ENCODE peak calls at places on chromosomes 16 and 17, in seven cellular contexts. Q, J, F, X, Z, Y and G are unnamed samples.

GRCh38 chr17:81510798-81511549 is 1.6 kb downstream of the ACTG1 start:
- DNase-seq in Q (peak), J (no peak), F (peak), X (no peak), Z (no peak), Y (no peak), G (no peak)

GRCh38 chr16:12627394-12627793 is 176.3 kb downstream of the CPPED1 start:
- DNase-seq in Q (no peak), J (no peak), F (no peak), X (no peak), Z (no peak), Y (no peak), G (no peak)

GRCh38 chr17:77400445-77400870 is 259.7 kb downstream of the SEC14L1 start:
- DNase-seq in Q (no peak), J (no peak), F (no peak), X (no peak), Z (no peak), Y (no peak), G (no peak)

GRCh38 chr17:58247511-58248363 is 9.4 kb downstream of the LPO start:
- DNase-seq in Q (no peak), J (no peak), F (no peak), X (no peak), Z (no peak), Y (no peak), G (no peak)

GRCh38 chr16:53094013-53094630 is 39.3 kb downstream of the CHD9 start:
- DNase-seq in Q (peak), J (peak), F (no peak), X (no peak), Z (peak), Y (no peak), G (no peak)

GRCh38 chr16:31402687-31403086 is 9.6 kb downstream of the ITGAD start:
- DNase-seq in Q (no peak), J (no peak), F (no peak), X (no peak), Z (no peak), Y (no peak), G (no peak)

GRCh38 chr17:42608692-42609181 is 437 bp downstream of the RETREG3 start:
- DNase-seq in Q (peak), J (peak), F (peak), X (no peak), Z (no peak), Y (no peak), G (no peak)

GRCh38 chr16:73739049-73739769 is 557.4 kb upstream of the PSMD7 start:
- DNase-seq in Q (no peak), J (no peak), F (no peak), X (no peak), Z (no peak), Y (no peak), G (no peak)

GRCh38 chr16:75130150-75130771 is 13.7 kb upstream of the LDHD start:
- DNase-seq in Q (no peak), J (no peak), F (no peak), X (no peak), Z (no peak), Y (no peak), G (no peak)

GRCh38 chr16:58409316-58409973 is 17.2 kb downstream of the GINS3 start:
- DNase-seq in Q (peak), J (peak), F (peak), X (peak), Z (peak), Y (peak), G (no peak)

GRCh38 chr16:66334856-66335255 is 31.6 kb upstream of the CDH5 start:
- DNase-seq in Q (no peak), J (no peak), F (no peak), X (no peak), Z (no peak), Y (no peak), G (no peak)

GRCh38 chr17:70945386-70945785 is 776.1 kb downstream of the KCNJ2 start:
- DNase-seq in Q (peak), J (no peak), F (peak), X (no peak), Z (no peak), Y (no peak), G (no peak)

GRCh38 chr17:31908386-31908785 is 6.9 kb upstream of the UTP6 start:
- DNase-seq in Q (no peak), J (no peak), F (no peak), X (no peak), Z (no peak), Y (no peak), G (no peak)

GRCh38 chr16:72474511-72475123 is 302.7 kb upstream of the PMFBP1 start:
- DNase-seq in Q (peak), J (no peak), F (peak), X (no peak), Z (no peak), Y (no peak), G (no peak)

GRCh38 chr17:82238562-82239201 is 9.8 kb downstream of the SLC16A3 start:
- DNase-seq in Q (peak), J (peak), F (peak), X (no peak), Z (peak), Y (peak), G (no peak)

GRCh38 chr17:79085154-79085920 is 10.7 kb downstream of the ENGASE start:
- DNase-seq in Q (no peak), J (no peak), F (no peak), X (no peak), Z (no peak), Y (no peak), G (no peak)

GRCh38 chr16:86869288-86870022 is 291.1 kb downstream of the FOXL1 start:
- DNase-seq in Q (no peak), J (no peak), F (no peak), X (no peak), Z (no peak), Y (no peak), G (no peak)

GRCh38 chr16:1534021-1535020 is 855 bp downstream of the TMEM204 start:
- DNase-seq in Q (peak), J (no peak), F (peak), X (no peak), Z (no peak), Y (no peak), G (no peak)

GRCh38 chr17:32266389-32267269 is 997 bp downstream of the RHBDL3 start:
- DNase-seq in Q (no peak), J (no peak), F (no peak), X (no peak), Z (no peak), Y (no peak), G (peak)

GRCh38 chr17:71938340-71939010 is 182.3 kb upstream of the SOX9 start:
- DNase-seq in Q (no peak), J (no peak), F (no peak), X (no peak), Z (no peak), Y (no peak), G (no peak)

GRCh38 chr16:51577621-51578303 is 426.7 kb upstream of the SALL1 start:
- DNase-seq in Q (peak), J (no peak), F (peak), X (no peak), Z (no peak), Y (no peak), G (no peak)

GRCh38 chr16:72241930-72242329 is 70.0 kb upstream of the PMFBP1 start:
- DNase-seq in Q (peak), J (no peak), F (peak), X (peak), Z (no peak), Y (no peak), G (no peak)

GRCh38 chr17:78040561-78041400 is 82.3 kb downstream of the TNRC6C start:
- DNase-seq in Q (peak), J (peak), F (peak), X (no peak), Z (peak), Y (no peak), G (no peak)

GRCh38 chr17:40225151-40225550 is 6.0 kb downstream of the WIPF2 start:
- DNase-seq in Q (no peak), J (no peak), F (no peak), X (no peak), Z (no peak), Y (no peak), G (no peak)

GRCh38 chr17:63622571-63623390 is 564 bp downstream of the MAP3K3 start:
- DNase-seq in Q (peak), J (peak), F (peak), X (no peak), Z (peak), Y (peak), G (peak)

GRCh38 chr16:81535679-81536360 is 91.2 kb downstream of the CMIP start:
- DNase-seq in Q (no peak), J (no peak), F (no peak), X (no peak), Z (no peak), Y (no peak), G (no peak)

GRCh38 chr16:10519929-10520868 is 60.2 kb downstream of the EMP2 start:
- DNase-seq in Q (no peak), J (no peak), F (no peak), X (no peak), Z (no peak), Y (no peak), G (no peak)

GRCh38 chr17:6290488-6291196 is 144.3 kb downstream of the AIPL1 start:
- DNase-seq in Q (no peak), J (no peak), F (no peak), X (no peak), Z (no peak), Y (no peak), G (no peak)

GRCh38 chr17:39648876-39649430 is 12.0 kb downstream of the STARD3 start:
- DNase-seq in Q (peak), J (no peak), F (peak), X (no peak), Z (no peak), Y (no peak), G (no peak)

GRCh38 chr16:75424096-75424762 is 9.1 kb downstream of the CFDP1 start:
- DNase-seq in Q (no peak), J (no peak), F (no peak), X (no peak), Z (no peak), Y (no peak), G (no peak)

GRCh38 chr17:7383742-7384488 is 3.0 kb downstream of the TNK1 start:
- DNase-seq in Q (peak), J (no peak), F (peak), X (no peak), Z (no peak), Y (no peak), G (peak)

GRCh38 chr17:59914274-59914854 is 21.4 kb downstream of the RPS6KB1 start:
- DNase-seq in Q (peak), J (no peak), F (peak), X (peak), Z (no peak), Y (no peak), G (no peak)

GRCh38 chr17:11487469-11487868 is 110.8 kb upstream of the DNAH9 start:
- DNase-seq in Q (no peak), J (no peak), F (no peak), X (no peak), Z (no peak), Y (no peak), G (no peak)

GRCh38 chr17:39058524-39058923 is 91.3 kb upstream of the FBXO47 start:
- DNase-seq in Q (no peak), J (no peak), F (no peak), X (no peak), Z (no peak), Y (no peak), G (no peak)

DNA sequence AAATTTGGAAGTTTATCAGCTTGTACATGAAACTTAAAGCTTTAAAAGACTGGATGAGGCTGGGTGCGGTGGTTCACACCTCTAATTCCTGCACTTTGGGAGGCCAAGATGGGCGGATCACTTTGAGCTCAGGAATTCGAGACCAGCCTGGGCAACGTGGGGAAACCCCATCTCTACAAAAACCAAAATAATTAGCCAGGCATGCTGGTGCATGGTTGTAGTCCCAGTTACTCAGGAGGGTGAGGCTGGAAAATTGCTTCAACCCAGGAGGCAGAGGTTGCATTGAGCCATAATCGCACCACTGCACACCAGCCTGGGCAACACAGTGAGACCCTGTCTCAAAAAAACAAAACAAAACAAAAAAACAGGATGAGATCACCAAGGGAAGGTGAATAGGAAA is 209.5 kb downstream of the AATF start:
- DNase-seq in Q (no peak), J (no peak), F (no peak), X (no peak), Z (no peak), Y (no peak), G (no peak)
- TF ChIP-seq CTCF in Q (no peak), J (no peak), F (no peak), X (no peak), Z (no peak), Y (no peak), G (no peak)

DNA sequence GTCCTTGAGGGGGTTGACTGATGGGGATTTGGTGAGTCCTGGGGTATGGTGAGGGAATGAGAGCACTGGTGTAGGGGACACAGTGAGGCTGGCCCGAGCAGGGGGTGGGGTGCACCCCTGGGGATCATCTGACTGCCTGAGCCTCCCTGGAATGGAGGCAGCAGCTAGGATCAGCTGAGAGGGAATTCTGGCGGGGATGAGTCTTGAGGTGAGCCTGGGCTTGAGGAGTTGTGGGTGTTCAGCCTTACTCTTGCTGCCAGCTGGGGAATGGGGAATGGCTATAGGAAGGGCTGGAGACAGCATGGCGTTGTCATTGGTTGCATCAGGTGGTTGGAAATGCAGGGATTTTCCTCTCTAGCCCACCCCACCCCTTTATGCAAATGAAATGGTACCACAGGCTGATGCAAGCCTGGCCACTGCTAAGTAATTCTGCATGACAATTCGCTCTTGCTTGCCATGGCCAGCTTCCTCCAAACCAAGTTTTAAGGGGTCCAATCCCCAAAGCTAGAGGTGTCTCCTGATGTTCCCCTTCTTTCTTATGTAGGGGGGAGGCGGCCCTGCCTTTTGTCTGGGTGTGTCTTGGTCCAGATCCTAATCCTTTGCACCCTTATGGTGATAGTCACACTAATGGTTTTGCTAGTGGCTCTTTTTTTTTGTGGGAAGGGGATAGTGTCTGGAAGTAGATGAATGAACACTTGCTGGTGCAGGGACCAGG is 7.5 kb downstream of the NFE2L1 start:
- DNase-seq in Q (peak), J (no peak), F (peak), X (peak), Z (no peak), Y (no peak), G (no peak)
- TF ChIP-seq CTCF in Q (no peak), J (no peak), F (no peak), X (no peak), Z (no peak), Y (no peak), G (no peak)

DNA sequence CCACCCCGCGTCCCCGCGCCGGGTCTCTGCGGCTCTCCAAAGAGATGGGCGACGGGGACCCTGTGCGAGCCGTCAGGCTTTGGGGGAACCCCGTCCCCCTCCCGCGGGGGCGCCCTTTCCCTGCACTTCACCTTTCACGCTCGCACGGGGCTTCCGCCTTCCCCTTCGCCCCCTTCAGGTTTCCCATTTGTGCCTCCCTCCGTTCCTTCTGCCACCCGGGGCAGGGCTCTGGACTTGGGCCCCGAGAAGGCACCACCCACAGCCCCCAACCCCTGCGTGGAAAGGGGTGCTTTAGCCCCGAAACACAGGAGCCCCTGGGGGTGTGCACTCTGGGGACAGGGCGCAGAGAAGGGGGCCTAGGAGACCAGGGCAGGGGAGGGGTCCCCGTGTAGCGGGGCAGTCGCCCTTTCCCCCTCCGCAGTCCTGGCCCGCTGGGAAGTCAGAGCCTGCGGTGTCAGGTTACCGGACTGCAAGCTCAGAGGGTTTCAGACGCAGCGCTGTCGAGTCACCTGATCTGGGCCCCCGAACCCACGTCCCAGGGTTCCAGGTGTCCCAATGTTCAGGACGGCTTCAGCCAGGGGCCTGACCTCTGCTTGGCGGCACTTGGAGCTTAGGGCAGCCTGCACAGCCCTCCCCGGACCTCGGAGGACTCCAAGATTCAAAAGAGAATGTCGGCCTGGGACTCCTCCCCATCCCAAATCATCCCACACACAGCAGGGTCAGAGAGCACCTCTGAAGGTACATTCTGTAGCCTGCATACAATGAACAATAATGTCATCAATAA is 6.7 kb upstream of the CCDC92B start:
- DNase-seq in Q (no peak), J (no peak), F (no peak), X (no peak), Z (no peak), Y (no peak), G (peak)
- TF ChIP-seq CTCF in Q (no peak), J (no peak), F (no peak), X (no peak), Z (no peak), Y (no peak), G (peak)

DNA sequence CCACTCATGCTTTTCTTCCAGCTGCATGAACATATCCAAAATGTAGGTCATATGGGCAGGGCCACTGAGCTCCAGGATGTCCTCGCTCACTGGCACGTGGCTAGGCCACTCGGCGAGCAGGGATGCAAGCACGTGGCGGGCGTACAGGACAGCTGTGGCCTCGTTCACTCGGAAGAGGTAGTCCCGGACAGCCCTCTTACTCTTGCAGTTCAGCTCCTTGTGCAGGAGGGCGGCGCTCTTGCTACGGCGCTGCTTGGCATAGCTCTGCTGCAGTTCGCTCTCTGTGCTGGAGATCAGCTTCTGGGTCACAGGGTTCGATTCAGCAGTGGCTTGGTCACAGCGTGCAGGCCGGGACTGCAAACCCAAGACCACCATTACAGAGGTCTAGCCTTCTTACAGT is 53.1 kb upstream of the ATP2A3 start:
- DNase-seq in Q (no peak), J (no peak), F (no peak), X (no peak), Z (no peak), Y (no peak), G (no peak)
- TF ChIP-seq CTCF in Q (no peak), J (no peak), F (no peak), X (no peak), Z (no peak), Y (no peak), G (peak)

DNA sequence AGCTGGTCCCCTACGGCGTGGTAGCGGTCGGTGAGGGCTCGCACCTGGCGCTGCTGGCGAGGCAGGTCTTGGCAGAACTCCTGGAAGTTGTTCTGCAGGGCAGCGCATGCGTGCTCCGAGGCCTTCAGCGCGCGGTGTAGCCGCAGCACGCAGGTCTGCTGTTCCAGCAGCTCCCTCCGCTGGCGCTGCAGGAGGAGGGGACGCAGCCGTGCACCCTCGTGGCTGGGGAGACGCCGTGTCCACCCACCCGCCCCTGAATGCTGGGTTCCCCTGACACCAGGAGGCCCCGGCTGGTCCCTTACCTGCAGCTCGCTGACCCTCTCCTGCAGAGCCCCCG is 12.2 kb downstream of the EVPL start:
- DNase-seq in Q (no peak), J (no peak), F (no peak), X (no peak), Z (no peak), Y (no peak), G (no peak)
- TF ChIP-seq CTCF in Q (no peak), J (no peak), F (no peak), X (no peak), Z (no peak), Y (no peak), G (no peak)

GRCh38 chr16:46883690-46884512 is at the start of gene GPT2:
- DNase-seq in Q (peak), J (peak), F (peak), X (peak), Z (peak), Y (peak), G (peak)
- TF ChIP-seq CTCF in Q (no peak), J (peak), F (no peak), X (no peak), Z (peak), Y (peak), G (peak)

GRCh38 chr16:4293822-4294457 is 21.1 kb upstream of the TFAP4 start:
- DNase-seq in Q (peak), J (peak), F (peak), X (no peak), Z (peak), Y (no peak), G (peak)

GRCh38 chr16:4288148-4288921 is 15.5 kb upstream of the TFAP4 start:
- DNase-seq in Q (peak), J (peak), F (peak), X (no peak), Z (peak), Y (peak), G (peak)

GRCh38 chr16:4293181-4293716 is 20.4 kb upstream of the TFAP4 start:
- DNase-seq in Q (no peak), J (no peak), F (no peak), X (no peak), Z (no peak), Y (no peak), G (no peak)

GRCh38 chr16:4291699-4292098 is 18.9 kb upstream of the TFAP4 start:
- DNase-seq in Q (no peak), J (no peak), F (no peak), X (no peak), Z (no peak), Y (no peak), G (no peak)

GRCh38 chr16:4290236-4290830 is 17.5 kb upstream of the TFAP4 start:
- DNase-seq in Q (peak), J (no peak), F (peak), X (no peak), Z (no peak), Y (no peak), G (no peak)
- TF ChIP-seq CTCF in Q (peak), J (peak), F (peak), X (peak), Z (no peak), Y (no peak), G (no peak)

GRCh38 chr17:34474706-34475105 is 104.7 kb upstream of the TMEM132E start:
- DNase-seq in Q (no peak), J (no peak), F (no peak), X (no peak), Z (no peak), Y (no peak), G (no peak)
- TF ChIP-seq CTCF in Q (no peak), J (no peak), F (no peak), X (no peak), Z (no peak), Y (no peak), G (peak)